ENCODE peak calls at places on chromosome 19, in nine cellular contexts. One of them, this sample, is unnamed.
A peak's percentile ranks its signal among the peaks of the same experiment; 100 is the strongest.

GRCh38 chr19:41620171-41620570 is 6.7 kb downstream of the CEACAM4 start:
- DNase-seq in RPMI7951: no peak
- DNase-seq in non-pigmented ciliary epithelial cell: no peak
- DNase-seq in NCI-H2081: no peak
- DNase-seq in NCI-H748 treated with DMSO at 0.1 percent for 48 hours: no peak
- DNase-seq in H9: peak; percentile 14
- DNase-seq in mucosa of descending colon: no peak
- DNase-seq in NCI-H1694: no peak
- DNase-seq in GM03348: no peak
- DNase-seq in this sample: no peak

GRCh38 chr19:33767898-33768413 is 28.7 kb upstream of the KCTD15 start:
- DNase-seq in NCI-H1694: no peak
- DNase-seq in mucosa of descending colon: no peak
- DNase-seq in H9: peak; percentile 82
- DNase-seq in NCI-H2081: no peak
- DNase-seq in RPMI7951: peak; percentile 26
- DNase-seq in NCI-H748 treated with DMSO at 0.1 percent for 48 hours: no peak
- DNase-seq in non-pigmented ciliary epithelial cell: no peak
- DNase-seq in GM03348: peak; percentile 46
- DNase-seq in this sample: no peak

GRCh38 chr19:28509079-28509895 is 703.7 kb downstream of the UQCRFS1 start:
- DNase-seq in NCI-H1694: no peak
- DNase-seq in NCI-H2081: no peak
- DNase-seq in GM03348: no peak
- DNase-seq in mucosa of descending colon: no peak
- DNase-seq in RPMI7951: no peak
- DNase-seq in NCI-H748 treated with DMSO at 0.1 percent for 48 hours: no peak
- DNase-seq in H9: no peak
- DNase-seq in non-pigmented ciliary epithelial cell: no peak
- DNase-seq in this sample: no peak

GRCh38 chr19:6216236-6216995 is 63.4 kb downstream of the MLLT1 start:
- DNase-seq in RPMI7951: no peak
- DNase-seq in non-pigmented ciliary epithelial cell: no peak
- DNase-seq in mucosa of descending colon: no peak
- DNase-seq in GM03348: no peak
- DNase-seq in NCI-H748 treated with DMSO at 0.1 percent for 48 hours: no peak
- DNase-seq in H9: no peak
- DNase-seq in NCI-H2081: no peak
- DNase-seq in NCI-H1694: no peak
- DNase-seq in this sample: no peak

GRCh38 chr19:19061491-19061890 is 2.3 kb upstream of the SLC25A42 start:
- DNase-seq in NCI-H1694: no peak
- DNase-seq in RPMI7951: no peak
- DNase-seq in non-pigmented ciliary epithelial cell: no peak
- DNase-seq in NCI-H748 treated with DMSO at 0.1 percent for 48 hours: no peak
- DNase-seq in mucosa of descending colon: no peak
- DNase-seq in GM03348: no peak
- DNase-seq in H9: no peak
- DNase-seq in NCI-H2081: no peak
- DNase-seq in this sample: no peak

GRCh38 chr19:13339869-13340268 is 166.4 kb downstream of the CACNA1A start:
- DNase-seq in mucosa of descending colon: no peak
- DNase-seq in NCI-H2081: no peak
- DNase-seq in RPMI7951: no peak
- DNase-seq in H9: no peak
- DNase-seq in NCI-H748 treated with DMSO at 0.1 percent for 48 hours: no peak
- DNase-seq in NCI-H1694: no peak
- DNase-seq in non-pigmented ciliary epithelial cell: no peak
- DNase-seq in GM03348: no peak
- DNase-seq in this sample: no peak

GRCh38 chr19:29016926-29017760 is 195.8 kb downstream of the UQCRFS1 start:
- DNase-seq in non-pigmented ciliary epithelial cell: no peak
- DNase-seq in GM03348: no peak
- DNase-seq in H9: no peak
- DNase-seq in NCI-H748 treated with DMSO at 0.1 percent for 48 hours: no peak
- DNase-seq in NCI-H1694: no peak
- DNase-seq in RPMI7951: no peak
- DNase-seq in mucosa of descending colon: no peak
- DNase-seq in NCI-H2081: no peak
- DNase-seq in this sample: no peak

GRCh38 chr19:1131718-1132552 is 28.1 kb downstream of the GPX4 start:
- DNase-seq in H9: peak; percentile 73
- DNase-seq in GM03348: peak; percentile 92
- DNase-seq in mucosa of descending colon: peak; percentile 96
- DNase-seq in NCI-H2081: peak; percentile 42
- DNase-seq in non-pigmented ciliary epithelial cell: peak; percentile 56
- DNase-seq in NCI-H1694: no peak
- DNase-seq in RPMI7951: no peak
- DNase-seq in NCI-H748 treated with DMSO at 0.1 percent for 48 hours: no peak
- DNase-seq in this sample: peak; percentile 89

GRCh38 chr19:54572696-54573311 is 786 bp upstream of the LILRA2 start:
- DNase-seq in RPMI7951: no peak
- DNase-seq in NCI-H1694: no peak
- DNase-seq in non-pigmented ciliary epithelial cell: no peak
- DNase-seq in NCI-H2081: no peak
- DNase-seq in NCI-H748 treated with DMSO at 0.1 percent for 48 hours: no peak
- DNase-seq in H9: no peak
- DNase-seq in GM03348: no peak
- DNase-seq in mucosa of descending colon: no peak
- DNase-seq in this sample: no peak

GRCh38 chr19:6238643-6239281 is 41.0 kb downstream of the MLLT1 start:
- DNase-seq in non-pigmented ciliary epithelial cell: no peak
- DNase-seq in RPMI7951: no peak
- DNase-seq in NCI-H1694: no peak
- DNase-seq in NCI-H2081: no peak
- DNase-seq in NCI-H748 treated with DMSO at 0.1 percent for 48 hours: no peak
- DNase-seq in GM03348: peak; percentile 60
- DNase-seq in mucosa of descending colon: no peak
- DNase-seq in H9: no peak
- DNase-seq in this sample: peak; percentile 81

GRCh38 chr19:14561832-14562351 is 10.0 kb downstream of the NDUFB7 start:
- DNase-seq in NCI-H1694: no peak
- DNase-seq in NCI-H748 treated with DMSO at 0.1 percent for 48 hours: no peak
- DNase-seq in mucosa of descending colon: no peak
- DNase-seq in RPMI7951: peak; percentile 87
- DNase-seq in GM03348: no peak
- DNase-seq in H9: peak; percentile 48
- DNase-seq in NCI-H2081: no peak
- DNase-seq in non-pigmented ciliary epithelial cell: no peak
- DNase-seq in this sample: no peak

GRCh38 chr19:2032296-2032941 is 16.9 kb upstream of the BTBD2 start:
- DNase-seq in NCI-H748 treated with DMSO at 0.1 percent for 48 hours: no peak
- DNase-seq in mucosa of descending colon: peak; percentile 97
- DNase-seq in NCI-H1694: peak; percentile 61
- DNase-seq in NCI-H2081: peak; percentile 70
- DNase-seq in H9: peak; percentile 56
- DNase-seq in GM03348: peak; percentile 91
- DNase-seq in RPMI7951: peak; percentile 95
- DNase-seq in non-pigmented ciliary epithelial cell: no peak
- DNase-seq in this sample: peak; percentile 89

GRCh38 chr19:28014821-28015405 is 1198.0 kb downstream of the UQCRFS1 start:
- DNase-seq in NCI-H748 treated with DMSO at 0.1 percent for 48 hours: no peak
- DNase-seq in NCI-H2081: no peak
- DNase-seq in NCI-H1694: no peak
- DNase-seq in H9: no peak
- DNase-seq in RPMI7951: no peak
- DNase-seq in mucosa of descending colon: no peak
- DNase-seq in GM03348: no peak
- DNase-seq in non-pigmented ciliary epithelial cell: no peak
- DNase-seq in this sample: no peak

GRCh38 chr19:48554385-48555091 is 2.6 kb downstream of the SULT2B1 start:
- DNase-seq in NCI-H748 treated with DMSO at 0.1 percent for 48 hours: no peak
- DNase-seq in mucosa of descending colon: no peak
- DNase-seq in GM03348: no peak
- DNase-seq in NCI-H2081: no peak
- DNase-seq in non-pigmented ciliary epithelial cell: no peak
- DNase-seq in RPMI7951: peak; percentile 34
- DNase-seq in H9: peak; percentile 91
- DNase-seq in NCI-H1694: no peak
- DNase-seq in this sample: no peak

GRCh38 chr19:41657157-41657556 is 30.3 kb upstream of the CEACAM4 start:
- DNase-seq in RPMI7951: no peak
- DNase-seq in H9: no peak
- DNase-seq in NCI-H2081: no peak
- DNase-seq in NCI-H748 treated with DMSO at 0.1 percent for 48 hours: no peak
- DNase-seq in mucosa of descending colon: no peak
- DNase-seq in NCI-H1694: no peak
- DNase-seq in GM03348: no peak
- DNase-seq in non-pigmented ciliary epithelial cell: no peak
- DNase-seq in this sample: no peak

GRCh38 chr19:39413903-39414608 is 1.6 kb downstream of the PLEKHG2 start:
- DNase-seq in H9: no peak
- DNase-seq in NCI-H2081: no peak
- DNase-seq in non-pigmented ciliary epithelial cell: no peak
- DNase-seq in GM03348: peak; percentile 63
- DNase-seq in RPMI7951: no peak
- DNase-seq in mucosa of descending colon: no peak
- DNase-seq in NCI-H748 treated with DMSO at 0.1 percent for 48 hours: no peak
- DNase-seq in NCI-H1694: no peak
- DNase-seq in this sample: peak; percentile 40

GRCh38 chr19:2167896-2168618 is 4.3 kb downstream of the DOT1L start:
- DNase-seq in RPMI7951: peak; percentile 90
- DNase-seq in NCI-H2081: no peak
- DNase-seq in non-pigmented ciliary epithelial cell: no peak
- DNase-seq in H9: no peak
- DNase-seq in mucosa of descending colon: peak; percentile 85
- DNase-seq in NCI-H748 treated with DMSO at 0.1 percent for 48 hours: no peak
- DNase-seq in NCI-H1694: no peak
- DNase-seq in GM03348: no peak
- DNase-seq in this sample: peak; percentile 44

GRCh38 chr19:16327131-16327450 is 2.5 kb downstream of the KLF2 start:
- DNase-seq in NCI-H748 treated with DMSO at 0.1 percent for 48 hours: no peak
- DNase-seq in NCI-H1694: no peak
- DNase-seq in mucosa of descending colon: no peak
- DNase-seq in RPMI7951: no peak
- DNase-seq in NCI-H2081: no peak
- DNase-seq in H9: no peak
- DNase-seq in non-pigmented ciliary epithelial cell: no peak
- DNase-seq in GM03348: no peak
- DNase-seq in this sample: peak; percentile 4

GRCh38 chr19:40718774-40719391 is 2.0 kb downstream of the ITPKC start:
- DNase-seq in RPMI7951: peak; percentile 28
- DNase-seq in mucosa of descending colon: peak; percentile 94
- DNase-seq in GM03348: peak; percentile 64
- DNase-seq in H9: peak; percentile 57
- DNase-seq in non-pigmented ciliary epithelial cell: no peak
- DNase-seq in NCI-H1694: no peak
- DNase-seq in NCI-H2081: no peak
- DNase-seq in NCI-H748 treated with DMSO at 0.1 percent for 48 hours: peak; percentile 6
- DNase-seq in this sample: peak; percentile 31

GRCh38 chr19:1074512-1075283 is 7.7 kb downstream of the ARHGAP45 start:
- DNase-seq in GM03348: no peak
- DNase-seq in H9: no peak
- DNase-seq in NCI-H2081: peak; percentile 92
- DNase-seq in NCI-H1694: peak; percentile 49
- DNase-seq in RPMI7951: no peak
- DNase-seq in mucosa of descending colon: peak; percentile 96
- DNase-seq in NCI-H748 treated with DMSO at 0.1 percent for 48 hours: peak; percentile 61
- DNase-seq in non-pigmented ciliary epithelial cell: no peak
- DNase-seq in this sample: no peak

GRCh38 chr19:55300821-55301458 is 17.1 kb downstream of the BRSK1 start:
- DNase-seq in mucosa of descending colon: no peak
- DNase-seq in NCI-H748 treated with DMSO at 0.1 percent for 48 hours: no peak
- DNase-seq in NCI-H1694: no peak
- DNase-seq in GM03348: no peak
- DNase-seq in non-pigmented ciliary epithelial cell: no peak
- DNase-seq in NCI-H2081: no peak
- DNase-seq in RPMI7951: no peak
- DNase-seq in H9: no peak
- DNase-seq in this sample: no peak

GRCh38 chr19:53365899-53366493 is 491 bp downstream of the ZNF525 start:
- DNase-seq in NCI-H2081: no peak
- DNase-seq in GM03348: peak; percentile 24
- DNase-seq in NCI-H748 treated with DMSO at 0.1 percent for 48 hours: no peak
- DNase-seq in NCI-H1694: no peak
- DNase-seq in H9: no peak
- DNase-seq in RPMI7951: peak; percentile 32
- DNase-seq in non-pigmented ciliary epithelial cell: no peak
- DNase-seq in mucosa of descending colon: peak; percentile 66
- DNase-seq in this sample: peak; percentile 15

GRCh38 chr19:27720155-27720554 is 1492.8 kb downstream of the UQCRFS1 start:
- DNase-seq in NCI-H748 treated with DMSO at 0.1 percent for 48 hours: no peak
- DNase-seq in H9: no peak
- DNase-seq in GM03348: no peak
- DNase-seq in mucosa of descending colon: no peak
- DNase-seq in NCI-H1694: no peak
- DNase-seq in NCI-H2081: no peak
- DNase-seq in RPMI7951: no peak
- DNase-seq in non-pigmented ciliary epithelial cell: no peak
- DNase-seq in this sample: no peak

GRCh38 chr19:48818234-48818823 is 7.5 kb upstream of the BCAT2 start:
- DNase-seq in NCI-H1694: no peak
- DNase-seq in mucosa of descending colon: peak; percentile 70
- DNase-seq in GM03348: no peak
- DNase-seq in H9: no peak
- DNase-seq in NCI-H2081: peak; percentile 93
- DNase-seq in non-pigmented ciliary epithelial cell: no peak
- DNase-seq in RPMI7951: no peak
- DNase-seq in NCI-H748 treated with DMSO at 0.1 percent for 48 hours: peak; percentile 82
- DNase-seq in this sample: no peak

GRCh38 chr19:2249880-2250764 is 999 bp downstream of the AMH start:
- DNase-seq in H9: no peak
- DNase-seq in NCI-H748 treated with DMSO at 0.1 percent for 48 hours: no peak
- DNase-seq in GM03348: no peak
- DNase-seq in RPMI7951: no peak
- DNase-seq in non-pigmented ciliary epithelial cell: no peak
- DNase-seq in NCI-H2081: no peak
- DNase-seq in NCI-H1694: no peak
- DNase-seq in mucosa of descending colon: no peak
- DNase-seq in this sample: no peak

GRCh38 chr19:38437917-38438316 is 4.4 kb downstream of the RYR1 start:
- DNase-seq in NCI-H748 treated with DMSO at 0.1 percent for 48 hours: no peak
- DNase-seq in NCI-H2081: no peak
- DNase-seq in mucosa of descending colon: no peak
- DNase-seq in GM03348: no peak
- DNase-seq in H9: no peak
- DNase-seq in RPMI7951: no peak
- DNase-seq in NCI-H1694: no peak
- DNase-seq in non-pigmented ciliary epithelial cell: no peak
- DNase-seq in this sample: no peak

GRCh38 chr19:16702123-16702522 is 17.5 kb upstream of the NWD1 start:
- DNase-seq in RPMI7951: peak; percentile 94
- DNase-seq in GM03348: peak; percentile 51
- DNase-seq in H9: no peak
- DNase-seq in NCI-H748 treated with DMSO at 0.1 percent for 48 hours: no peak
- DNase-seq in NCI-H2081: no peak
- DNase-seq in NCI-H1694: no peak
- DNase-seq in mucosa of descending colon: no peak
- DNase-seq in non-pigmented ciliary epithelial cell: peak; percentile 38
- DNase-seq in this sample: peak; percentile 81

GRCh38 chr19:45079911-45080469 is 930 bp downstream of the GEMIN7 start:
- DNase-seq in mucosa of descending colon: no peak
- DNase-seq in NCI-H748 treated with DMSO at 0.1 percent for 48 hours: no peak
- DNase-seq in NCI-H1694: no peak
- DNase-seq in H9: peak; percentile 62
- DNase-seq in RPMI7951: no peak
- DNase-seq in GM03348: no peak
- DNase-seq in non-pigmented ciliary epithelial cell: no peak
- DNase-seq in NCI-H2081: no peak
- DNase-seq in this sample: no peak